ENCODE peak calls at places on chromosome 21, in six cellular contexts. One of them, this sample, is unnamed. For H3K4me1, the result is how much of the 10 kb centered on the place peaks cover.

GRCh38 chr21:43280949-43281633 is 112.3 kb downstream of the CRYAA start:
- DNase-seq in pancreas: peak
- DNase-seq in ovary: no peak
- DNase-seq in tibial artery: no peak
- DNase-seq in iPS DF 6.9: no peak
- DNase-seq in RWPE2: peak
- DNase-seq in this sample: peak

GRCh38 chr21:27219068-27219467 is 252.2 kb upstream of the ADAMTS5 start:
- DNase-seq in pancreas: no peak
- DNase-seq in ovary: no peak
- DNase-seq in tibial artery: peak
- DNase-seq in iPS DF 6.9: no peak
- DNase-seq in RWPE2: no peak
- DNase-seq in this sample: no peak

GRCh38 chr21:27813750-27814149 is 846.9 kb upstream of the ADAMTS5 start:
- DNase-seq in pancreas: no peak
- DNase-seq in ovary: no peak
- DNase-seq in tibial artery: no peak
- DNase-seq in iPS DF 6.9: no peak
- DNase-seq in RWPE2: no peak
- DNase-seq in this sample: no peak

GRCh38 chr21:32336711-32337110 is 38.1 kb downstream of the MRAP start:
- DNase-seq in pancreas: no peak
- DNase-seq in ovary: no peak
- DNase-seq in tibial artery: no peak
- DNase-seq in iPS DF 6.9: no peak
- DNase-seq in RWPE2: no peak
- DNase-seq in this sample: no peak

GRCh38 chr21:25331286-25331685 is 276.0 kb downstream of the MRPL39 start:
- DNase-seq in pancreas: no peak
- DNase-seq in ovary: no peak
- DNase-seq in tibial artery: no peak
- DNase-seq in iPS DF 6.9: no peak
- DNase-seq in RWPE2: no peak
- DNase-seq in this sample: no peak

GRCh38 chr21:27246741-27247140 is 279.9 kb upstream of the ADAMTS5 start:
- DNase-seq in pancreas: no peak
- DNase-seq in ovary: no peak
- DNase-seq in tibial artery: no peak
- DNase-seq in iPS DF 6.9: no peak
- DNase-seq in RWPE2: no peak
- DNase-seq in this sample: no peak

GRCh38 chr21:31342328-31342727 is 1.7 kb downstream of the TIAM1 start:
- DNase-seq in pancreas: no peak
- DNase-seq in ovary: no peak
- DNase-seq in tibial artery: no peak
- DNase-seq in iPS DF 6.9: no peak
- DNase-seq in RWPE2: no peak
- DNase-seq in this sample: no peak

GRCh38 chr21:15009964-15010363 is 54.8 kb downstream of the NRIP1 start:
- DNase-seq in pancreas: no peak
- DNase-seq in ovary: no peak
- DNase-seq in tibial artery: no peak
- DNase-seq in iPS DF 6.9: no peak
- DNase-seq in RWPE2: no peak
- DNase-seq in this sample: no peak

GRCh38 chr21:42794551-42794950 is 84.8 kb downstream of the WDR4 start:
- DNase-seq in pancreas: no peak
- DNase-seq in ovary: no peak
- DNase-seq in tibial artery: no peak
- DNase-seq in iPS DF 6.9: no peak
- DNase-seq in RWPE2: no peak
- DNase-seq in this sample: no peak

GRCh38 chr21:30152792-30153191 is 13.8 kb downstream of the CLDN17 start:
- DNase-seq in pancreas: no peak
- DNase-seq in ovary: no peak
- DNase-seq in tibial artery: no peak
- DNase-seq in iPS DF 6.9: no peak
- DNase-seq in RWPE2: no peak
- DNase-seq in this sample: no peak

GRCh38 chr21:17780539-17780938 is 38.6 kb downstream of the C21orf91 start:
- DNase-seq in pancreas: no peak
- DNase-seq in ovary: no peak
- DNase-seq in tibial artery: no peak
- DNase-seq in iPS DF 6.9: no peak
- DNase-seq in RWPE2: no peak
- DNase-seq in this sample: no peak

GRCh38 chr21:27475363-27475955 is 508.6 kb upstream of the ADAMTS5 start:
- DNase-seq in pancreas: no peak
- DNase-seq in ovary: no peak
- DNase-seq in tibial artery: no peak
- DNase-seq in iPS DF 6.9: no peak
- DNase-seq in RWPE2: no peak
- DNase-seq in this sample: no peak

GRCh38 chr21:31557956-31558838 is 101.3 kb upstream of the SOD1 start:
- DNase-seq in pancreas: peak
- DNase-seq in ovary: no peak
- DNase-seq in tibial artery: no peak
- DNase-seq in iPS DF 6.9: no peak
- DNase-seq in RWPE2: no peak
- DNase-seq in this sample: no peak

GRCh38 chr21:46532080-46532479 is 72.8 kb downstream of the S100B start:
- DNase-seq in pancreas: no peak
- DNase-seq in ovary: no peak
- DNase-seq in tibial artery: no peak
- DNase-seq in iPS DF 6.9: no peak
- DNase-seq in RWPE2: no peak
- DNase-seq in this sample: no peak

GRCh38 chr21:30616125-30616524 is at the start of gene KRTAP20-1:
- DNase-seq in pancreas: no peak
- DNase-seq in ovary: no peak
- DNase-seq in tibial artery: no peak
- DNase-seq in iPS DF 6.9: no peak
- DNase-seq in RWPE2: no peak
- DNase-seq in this sample: no peak

GRCh38 chr21:33121715-33122475 is 52.0 kb downstream of the OLIG1 start:
- DNase-seq in pancreas: no peak
- DNase-seq in ovary: no peak
- DNase-seq in tibial artery: no peak
- DNase-seq in iPS DF 6.9: no peak
- DNase-seq in RWPE2: no peak
- DNase-seq in this sample: no peak

GRCh38 chr21:14706712-14707111 is 160.6 kb upstream of the SAMSN1 start:
- DNase-seq in pancreas: no peak
- DNase-seq in ovary: no peak
- DNase-seq in tibial artery: no peak
- DNase-seq in iPS DF 6.9: no peak
- DNase-seq in RWPE2: no peak
- DNase-seq in this sample: no peak

GRCh38 chr21:24852610-24853195 is 754.6 kb downstream of the MRPL39 start:
- DNase-seq in pancreas: no peak
- DNase-seq in ovary: no peak
- DNase-seq in tibial artery: no peak
- DNase-seq in iPS DF 6.9: no peak
- DNase-seq in RWPE2: no peak
- DNase-seq in this sample: no peak

GRCh38 chr21:37435120-37435519 is 68.5 kb downstream of the DYRK1A start:
- DNase-seq in pancreas: no peak
- DNase-seq in ovary: no peak
- DNase-seq in tibial artery: peak
- DNase-seq in iPS DF 6.9: peak
- DNase-seq in RWPE2: no peak
- DNase-seq in this sample: no peak

GRCh38 chr21:36165356-36165755 is 8.7 kb downstream of the DOP1B start:
- DNase-seq in pancreas: no peak
- DNase-seq in ovary: no peak
- DNase-seq in tibial artery: no peak
- DNase-seq in iPS DF 6.9: no peak
- DNase-seq in RWPE2: no peak
- DNase-seq in this sample: no peak
- H3K4me1 ChIP-seq in pancreas: under half
- H3K4me1 ChIP-seq in ovary: under half
- H3K4me1 ChIP-seq in tibial artery: under half
- H3K4me1 ChIP-seq in iPS DF 6.9: under half
- H3K4me1 ChIP-seq in RWPE2: under half
- H3K4me1 ChIP-seq in this sample: under half

GRCh38 chr21:38678827-38679226 is 126.9 kb upstream of the ETS2 start:
- DNase-seq in pancreas: no peak
- DNase-seq in ovary: no peak
- DNase-seq in tibial artery: no peak
- DNase-seq in iPS DF 6.9: no peak
- DNase-seq in RWPE2: no peak
- DNase-seq in this sample: no peak
- H3K27ac ChIP-seq in pancreas: no peak
- H3K27ac ChIP-seq in ovary: no peak
- H3K27ac ChIP-seq in tibial artery: peak
- H3K27ac ChIP-seq in iPS DF 6.9: no peak
- H3K27ac ChIP-seq in RWPE2: no peak
- H3K27ac ChIP-seq in this sample: no peak

GRCh38 chr21:45325206-45326168 is 37.8 kb upstream of the POFUT2 start:
- DNase-seq in pancreas: peak
- DNase-seq in ovary: peak
- DNase-seq in tibial artery: no peak
- DNase-seq in iPS DF 6.9: no peak
- DNase-seq in RWPE2: peak
- DNase-seq in this sample: peak
- H3K4me1 ChIP-seq in pancreas: under half
- H3K4me1 ChIP-seq in ovary: under half
- H3K4me1 ChIP-seq in tibial artery: half or more
- H3K4me1 ChIP-seq in iPS DF 6.9: under half
- H3K4me1 ChIP-seq in RWPE2: under half
- H3K4me1 ChIP-seq in this sample: under half

GRCh38 chr21:16534408-16535099 is 804.8 kb downstream of the USP25 start:
- DNase-seq in pancreas: peak
- DNase-seq in ovary: peak
- DNase-seq in tibial artery: peak
- DNase-seq in iPS DF 6.9: no peak
- DNase-seq in RWPE2: no peak
- DNase-seq in this sample: peak
- H3K27ac ChIP-seq in pancreas: no peak
- H3K27ac ChIP-seq in ovary: peak
- H3K27ac ChIP-seq in tibial artery: peak
- H3K27ac ChIP-seq in iPS DF 6.9: no peak
- H3K27ac ChIP-seq in RWPE2: no peak
- H3K27ac ChIP-seq in this sample: peak

GRCh38 chr21:34953950-34954349 is 95.2 kb downstream of the RUNX1 start:
- DNase-seq in pancreas: no peak
- DNase-seq in ovary: no peak
- DNase-seq in tibial artery: no peak
- DNase-seq in iPS DF 6.9: no peak
- DNase-seq in RWPE2: no peak
- DNase-seq in this sample: no peak
- H3K4me1 ChIP-seq in pancreas: under half
- H3K4me1 ChIP-seq in ovary: under half
- H3K4me1 ChIP-seq in tibial artery: under half
- H3K4me1 ChIP-seq in iPS DF 6.9: under half
- H3K4me1 ChIP-seq in RWPE2: under half
- H3K4me1 ChIP-seq in this sample: under half

GRCh38 chr21:41064325-41064724 is 103.6 kb upstream of the BACE2 start:
- DNase-seq in pancreas: no peak
- DNase-seq in ovary: no peak
- DNase-seq in tibial artery: no peak
- DNase-seq in iPS DF 6.9: no peak
- DNase-seq in RWPE2: no peak
- DNase-seq in this sample: no peak
- H3K27ac ChIP-seq in pancreas: no peak
- H3K27ac ChIP-seq in ovary: no peak
- H3K27ac ChIP-seq in tibial artery: no peak
- H3K27ac ChIP-seq in iPS DF 6.9: no peak
- H3K27ac ChIP-seq in RWPE2: no peak
- H3K27ac ChIP-seq in this sample: no peak

GRCh38 chr21:44653656-44654575 is 543 bp downstream of the KRTAP12-4 start:
- DNase-seq in pancreas: no peak
- DNase-seq in ovary: no peak
- DNase-seq in tibial artery: no peak
- DNase-seq in iPS DF 6.9: no peak
- DNase-seq in RWPE2: no peak
- DNase-seq in this sample: peak
- H3K4me1 ChIP-seq in pancreas: under half
- H3K4me1 ChIP-seq in ovary: under half
- H3K4me1 ChIP-seq in tibial artery: under half
- H3K4me1 ChIP-seq in iPS DF 6.9: under half
- H3K4me1 ChIP-seq in RWPE2: under half
- H3K4me1 ChIP-seq in this sample: under half

GRCh38 chr21:38839370-38839681 is 33.6 kb downstream of the ETS2 start:
- DNase-seq in pancreas: no peak
- DNase-seq in ovary: no peak
- DNase-seq in tibial artery: no peak
- DNase-seq in iPS DF 6.9: no peak
- DNase-seq in RWPE2: no peak
- DNase-seq in this sample: no peak
- H3K27ac ChIP-seq in pancreas: no peak
- H3K27ac ChIP-seq in ovary: no peak
- H3K27ac ChIP-seq in tibial artery: no peak
- H3K27ac ChIP-seq in iPS DF 6.9: no peak
- H3K27ac ChIP-seq in RWPE2: peak
- H3K27ac ChIP-seq in this sample: no peak